ENCODE peak calls at places on chromosomes 12 and 14, in five cellular contexts. W is HCT116, A is uterus, G is transverse colon, F is adrenal gland. P is an unnamed sample.

GRCh38 chr14:69013943-69014782 is 35.1 kb upstream of the ACTN1 start:
- DNase-seq in W (no peak), G (peak), A (no peak), F (no peak), P (peak)

GRCh38 chr14:33357225-33358010 is 418.7 kb downstream of the NPAS3 start:
- DNase-seq in A (no peak), G (peak), W (no peak), F (no peak), P (peak)

GRCh38 chr12:117836999-117837736 is 131.6 kb downstream of the KSR2 start:
- DNase-seq in F (peak), G (peak), W (peak), A (peak), P (peak)

GRCh38 chr14:90439874-90440442 is 43.1 kb downstream of the CALM1 start:
- DNase-seq in A (no peak), F (no peak), W (no peak), G (no peak), P (no peak)

GRCh38 chr14:34711169-34711568 is 3.2 kb downstream of the CFL2 start:
- DNase-seq in F (peak), G (peak), A (no peak), W (no peak), P (no peak)

GRCh38 chr14:95409472-95410307 is 90.0 kb upstream of the CLMN start:
- DNase-seq in F (no peak), A (no peak), G (no peak), W (no peak), P (no peak)

GRCh38 chr12:57591567-57592325 is 754 bp downstream of the PIP4K2C start:
- DNase-seq in A (no peak), G (peak), W (no peak), F (peak), P (peak)

GRCh38 chr14:97410667-97411286 is 613.6 kb downstream of the VRK1 start:
- DNase-seq in G (no peak), F (no peak), A (no peak), W (no peak), P (no peak)

GRCh38 chr14:28061006-28061405 is 705.6 kb upstream of the FOXG1 start:
- DNase-seq in A (no peak), W (no peak), F (no peak), G (no peak), P (no peak)

GRCh38 chr14:71472281-71472960 is 459.8 kb upstream of the RGS6 start:
- DNase-seq in F (no peak), G (no peak), W (no peak), A (no peak), P (no peak)

GRCh38 chr12:103505371-103506236 is 9.8 kb upstream of the C12orf42 start:
- DNase-seq in A (no peak), G (no peak), F (no peak), W (no peak), P (no peak)

GRCh38 chr12:57810450-57810849 is 8.1 kb downstream of the AVIL start:
- DNase-seq in A (no peak), W (peak), G (no peak), F (no peak), P (no peak)

GRCh38 chr14:85342858-85343607 is 186.9 kb upstream of the FLRT2 start:
- DNase-seq in F (no peak), G (no peak), W (no peak), A (no peak), P (no peak)

GRCh38 chr12:111455448-111456320 is 50.0 kb downstream of the SH2B3 start:
- DNase-seq in F (no peak), W (no peak), G (no peak), A (no peak), P (no peak)

GRCh38 chr14:76267322-76268012 is 108.5 kb upstream of the ESRRB start:
- DNase-seq in A (peak), G (peak), W (no peak), F (peak), P (peak)

GRCh38 chr12:66280573-66280972 is 21.7 kb upstream of the HELB start:
- DNase-seq in G (no peak), A (no peak), F (no peak), W (no peak), P (no peak)

GRCh38 chr12:41188841-41189394 is 798 bp downstream of the PDZRN4 start:
- DNase-seq in A (no peak), W (no peak), G (no peak), F (no peak), P (no peak)

GRCh38 chr12:119841433-119842210 is 35.5 kb downstream of the CIT start:
- DNase-seq in A (no peak), F (no peak), W (no peak), G (no peak), P (no peak)

GRCh38 chr12:89697256-89697655 is 11.4 kb downstream of the ATP2B1 start:
- DNase-seq in A (no peak), W (no peak), G (no peak), F (no peak), P (no peak)

GRCh38 chr14:65237023-65237814 is 134.9 kb upstream of the MAX start:
- DNase-seq in G (no peak), W (no peak), A (no peak), F (no peak), P (no peak)

GRCh38 chr14:31420013-31420318 is 384 bp downstream of the HEATR5A start:
- DNase-seq in W (no peak), F (peak), A (peak), G (peak), P (peak)

GRCh38 chr12:64609543-64610091 is 678 bp upstream of the RASSF3 start:
- DNase-seq in F (no peak), G (no peak), A (no peak), W (no peak), P (no peak)

GRCh38 chr12:108702534-108702933 is 28.8 kb downstream of the CORO1C start:
- DNase-seq in A (no peak), W (no peak), G (no peak), F (no peak), P (no peak)

GRCh38 chr14:69708586-69709169 is 58.3 kb upstream of the SRSF5 start:
- DNase-seq in A (no peak), G (peak), W (no peak), F (no peak), P (no peak)

GRCh38 chr12:94779520-94779919 is 129.2 kb upstream of the TMCC3 start:
- DNase-seq in G (no peak), F (no peak), A (no peak), W (no peak), P (no peak)

GRCh38 chr14:28077005-28077404 is 689.6 kb upstream of the FOXG1 start:
- DNase-seq in A (no peak), G (no peak), F (no peak), W (no peak), P (no peak)

GRCh38 chr12:132194056-132194455 is 49.8 kb downstream of the NOC4L start:
- DNase-seq in G (no peak), F (no peak), A (no peak), W (peak), P (no peak)

GRCh38 chr14:22520235-22520634 is 68.8 kb downstream of the DAD1 start:
- DNase-seq in A (no peak), W (no peak), G (no peak), F (no peak), P (no peak)

GRCh38 chr14:72793154-72793725 is 100.7 kb downstream of the DPF3 start:
- DNase-seq in F (no peak), W (no peak), A (no peak), G (no peak), P (no peak)

GRCh38 chr12:7131502-7131866 is 1.3 kb downstream of the CLSTN3 start:
- DNase-seq in F (no peak), G (no peak), A (no peak), W (no peak), P (no peak)

GRCh38 chr14:59215353-59215752 is 26.9 kb downstream of the DAAM1 start:
- DNase-seq in W (no peak), G (peak), A (peak), F (peak), P (peak)

GRCh38 chr14:93969082-93969828 is 7.1 kb downstream of the ASB2 start:
- DNase-seq in G (no peak), A (no peak), F (no peak), W (no peak), P (no peak)

GRCh38 chr14:81480741-81481140 is 52.9 kb downstream of the SEL1L start:
- DNase-seq in W (no peak), F (no peak), G (no peak), A (no peak), P (no peak)

DNA sequence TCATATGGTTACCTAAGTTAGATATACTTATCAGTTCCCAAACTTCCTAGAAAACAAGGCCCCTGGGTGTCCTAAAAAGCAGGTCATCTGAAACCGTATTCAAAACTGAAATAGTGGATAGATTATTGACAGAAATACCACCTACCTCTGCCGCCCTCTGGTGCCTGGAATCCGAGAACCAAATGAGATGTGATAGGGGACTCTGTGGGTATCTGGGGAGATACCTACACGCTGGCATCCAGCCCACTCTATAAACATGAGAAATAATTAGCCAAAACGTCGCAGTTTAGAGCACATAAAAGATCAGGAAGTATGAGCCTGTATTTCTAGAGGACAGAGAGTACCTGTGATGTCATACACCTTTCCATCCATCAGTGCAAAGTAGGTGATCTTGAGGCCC is 4.4 kb downstream of the ORMDL2 start:
- DNase-seq in W (no peak), A (no peak), G (no peak), F (no peak), P (peak)
- TF ChIP-seq POLR2A in W (no peak), A (no peak), G (no peak), F (no peak), P (no peak)

DNA sequence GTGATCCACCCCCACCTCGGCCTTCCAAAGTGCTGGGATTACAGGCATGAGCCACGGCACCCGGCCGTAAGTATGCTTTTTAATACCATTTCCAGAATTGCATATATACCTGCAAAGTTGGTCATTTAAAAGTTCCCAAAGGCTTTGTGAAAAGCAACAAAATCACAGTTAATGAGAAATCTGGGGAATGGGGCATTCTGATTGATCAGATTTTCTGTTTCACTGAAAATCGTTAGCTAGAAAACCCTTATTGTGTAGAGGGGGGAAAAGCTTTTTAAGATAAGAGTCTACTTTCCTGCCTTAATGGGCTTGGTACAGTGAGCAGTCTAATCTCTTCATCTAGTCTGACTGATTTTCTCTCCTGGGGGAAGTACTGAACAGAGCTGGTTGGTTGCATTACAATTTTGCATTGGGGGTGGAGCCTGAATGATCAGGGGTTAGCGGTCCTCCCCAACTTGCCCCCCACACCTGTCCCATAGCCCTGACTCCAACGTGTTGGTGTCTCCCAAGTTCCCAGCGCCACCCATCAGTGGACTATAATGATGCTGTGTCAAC is 23.8 kb downstream of the IL31 start:
- DNase-seq in F (no peak), G (no peak), A (no peak), W (no peak), P (no peak)
- H3K27ac ChIP-seq in F (no peak), G (no peak), A (no peak), W (no peak), P (no peak)

GRCh38 chr12:55725556-55725955 is 3.3 kb downstream of the CD63 start:
- DNase-seq in F (no peak), A (peak), W (no peak), G (peak), P (no peak)

GRCh38 chr12:55724940-55725309 is 3.9 kb downstream of the CD63 start:
- DNase-seq in W (no peak), G (peak), F (no peak), A (no peak), P (no peak)

GRCh38 chr12:55723516-55724225 is 3.5 kb downstream of the RDH5 start:
- DNase-seq in F (no peak), W (no peak), G (peak), A (no peak), P (no peak)

GRCh38 chr12:55722948-55723347 is 2.8 kb downstream of the RDH5 start:
- DNase-seq in W (no peak), G (peak), A (no peak), F (peak), P (no peak)

DNA sequence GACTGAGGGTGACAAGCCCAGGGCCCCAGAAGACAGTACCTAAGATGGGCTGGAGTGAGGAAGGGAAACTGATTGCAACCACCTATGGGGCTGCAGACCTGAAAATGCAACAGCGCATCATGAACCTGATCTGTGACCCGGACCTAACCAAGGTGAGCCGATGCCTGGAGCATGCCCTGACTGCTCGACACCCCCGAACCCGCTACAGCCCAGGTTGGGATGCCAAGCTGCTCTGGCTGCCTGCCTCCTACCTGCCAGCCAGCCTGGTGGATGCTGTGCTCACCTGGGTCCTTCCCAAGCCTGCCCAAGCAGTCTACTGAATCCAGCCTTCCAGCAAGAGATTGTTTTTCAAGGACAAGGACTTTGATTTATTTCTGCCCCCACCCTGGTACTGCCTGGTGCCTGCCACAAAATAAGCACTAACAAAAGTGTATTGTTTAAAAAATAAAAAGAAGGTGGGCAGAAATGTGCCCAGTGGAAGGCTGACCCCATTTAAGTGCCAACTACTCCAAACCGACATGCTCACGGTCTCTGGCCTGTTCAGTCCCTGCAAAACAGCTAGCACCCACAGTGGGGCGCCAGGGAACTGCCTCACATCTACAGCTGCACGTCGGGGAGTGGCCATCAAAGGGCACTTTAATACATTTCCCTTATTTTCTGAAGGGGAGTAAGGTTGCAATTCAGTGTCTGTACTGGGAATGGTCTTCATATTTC is 4.2 kb downstream of the RDH5 start:
- DNase-seq in F (peak), G (peak), A (no peak), W (no peak), P (peak)
- TF ChIP-seq POLR2A in F (no peak), G (no peak), A (no peak), W (no peak), P (no peak)

GRCh38 chr12:56589783-56590182 is 40.3 kb downstream of the BAZ2A start:
- DNase-seq in F (no peak), A (no peak), W (no peak), G (no peak), P (no peak)

GRCh38 chr12:56591961-56592360 is 38.2 kb downstream of the BAZ2A start:
- DNase-seq in G (no peak), W (no peak), F (no peak), A (no peak), P (no peak)

GRCh38 chr12:56593909-56594621 is 36.1 kb downstream of the BAZ2A start:
- DNase-seq in F (peak), G (peak), W (peak), A (peak), P (peak)

GRCh38 chr12:56590237-56590830 is 39.8 kb downstream of the BAZ2A start:
- DNase-seq in F (no peak), W (no peak), G (no peak), A (no peak), P (no peak)

DNA sequence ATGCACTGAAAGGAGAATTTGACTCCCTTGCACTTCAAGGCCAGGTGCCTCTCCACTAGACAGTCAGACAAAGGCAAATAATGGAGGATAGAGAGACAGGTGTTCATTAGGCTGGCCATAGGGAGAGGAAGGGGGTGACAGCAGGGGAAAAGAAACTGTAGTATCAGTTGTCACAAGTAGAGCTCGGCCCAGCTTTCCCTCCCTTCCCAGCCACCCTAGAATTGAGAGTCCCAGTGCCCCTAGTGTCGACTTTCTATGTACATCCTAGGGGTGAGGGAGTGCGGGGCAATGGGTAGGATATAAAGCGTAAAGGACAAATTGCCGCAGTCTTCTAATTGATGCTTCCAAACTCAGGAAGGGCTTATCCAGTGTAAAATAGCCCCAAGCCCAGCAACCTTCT is 39.0 kb downstream of the BAZ2A start:
- DNase-seq in G (no peak), F (no peak), W (no peak), A (no peak), P (no peak)
- H3K27ac ChIP-seq in G (peak), F (no peak), W (no peak), A (no peak), P (no peak)

P was measured in body of pancreas.